ENCODE peak calls at places on chromosomes 3 and 15, in four cellular contexts. X is left ventricle myocardium superior; F is effector CD8-positive, alpha-beta T cell; Q is activated T-cell treated with anti-CD3 and anti-CD28 coated beads for 1 hour. B is an unnamed sample.

GRCh38 chr3:121894191-121894990 is at the start of gene SLC15A2:
- DNase-seq in F (no peak), X (peak; percentile 30), Q (no peak), B (no peak)

GRCh38 chr15:62594017-62594416 is 428.9 kb upstream of the C2CD4B start:
- DNase-seq in Q (no peak), X (no peak), F (no peak), B (no peak)

GRCh38 chr3:178519701-178520100 is 16.5 kb upstream of the KCNMB2 start:
- DNase-seq in F (no peak), Q (no peak), X (no peak), B (no peak)

GRCh38 chr3:101868534-101869464 is 19.5 kb downstream of the NFKBIZ start:
- DNase-seq in Q (no peak), X (peak; percentile 37), F (no peak), B (no peak)

GRCh38 chr3:36774072-36774471 is 9.7 kb upstream of the DCLK3 start:
- DNase-seq in X (no peak), F (no peak), Q (no peak), B (peak; percentile 35)

GRCh38 chr3:77039606-77040553 is at the start of gene ROBO2:
- DNase-seq in X (peak; percentile 47), F (no peak), Q (no peak), B (peak; percentile 37)

GRCh38 chr3:123767020-123767394 is 117.1 kb downstream of the MYLK start:
- DNase-seq in Q (no peak), F (no peak), X (no peak), B (no peak)

GRCh38 chr15:29596266-29596665 is 226.0 kb downstream of the TJP1 start:
- DNase-seq in Q (no peak), X (no peak), F (no peak), B (no peak)

GRCh38 chr3:64011685-64012084 is 11.6 kb downstream of the PSMD6 start:
- DNase-seq in Q (no peak), F (no peak), X (no peak), B (peak; percentile 80)

GRCh38 chr3:20060924-20061323 is 20.7 kb downstream of the KAT2B start:
- DNase-seq in X (no peak), Q (no peak), F (no peak), B (peak; percentile 29)

B was measured in AG20443.